ENCODE peak calls at places on chromosomes 6 and 20, in ten cellular contexts. D, R, J, E, Y, K, F, H, M and O are unnamed samples.
A peak's percentile ranks its signal among the peaks of the same experiment; 100 is the strongest.

GRCh38 chr20:62808211-62808865 is 3.7 kb downstream of the OGFR start:
- DNase-seq in D (peak; percentile 78), R (peak; percentile 89), J (peak; percentile 62), E (no peak), Y (peak; percentile 86), K (peak; percentile 75), F (no peak), H (peak; percentile 85), M (no peak), O (no peak)

GRCh38 chr6:90406142-90406794 is 109.6 kb upstream of the BACH2 start:
- DNase-seq in D (peak; percentile 65), R (no peak), J (peak; percentile 79), E (no peak), Y (no peak), K (peak; percentile 44), F (no peak), H (no peak), M (no peak), O (no peak)

GRCh38 chr20:51624157-51624731 is 81.7 kb upstream of the NFATC2 start:
- DNase-seq in D (peak; percentile 77), R (peak; percentile 79), J (peak; percentile 79), E (peak; percentile 25), Y (peak; percentile 75), K (peak; percentile 69), F (no peak), H (peak; percentile 67), M (no peak), O (peak; percentile 48)

GRCh38 chr20:51014797-51015722 is 7.8 kb downstream of the KCNG1 start:
- DNase-seq in D (peak; percentile 43), R (peak; percentile 89), J (peak; percentile 63), E (peak; percentile 69), Y (no peak), K (peak; percentile 25), F (no peak), H (peak; percentile 53), M (peak; percentile 25), O (peak; percentile 59)

GRCh38 chr6:110650755-110651154 is 164.5 kb downstream of the CDK19 start:
- DNase-seq in D (no peak), R (no peak), J (no peak), E (no peak), Y (no peak), K (no peak), F (no peak), H (no peak), M (no peak), O (no peak)

GRCh38 chr20:14583413-14583812 is 246.0 kb upstream of the FLRT3 start:
- DNase-seq in D (no peak), R (no peak), J (peak; percentile 76), E (no peak), Y (no peak), K (no peak), F (no peak), H (no peak), M (no peak), O (no peak)

GRCh38 chr6:168611691-168612090 is 170.7 kb downstream of the SMOC2 start:
- DNase-seq in D (no peak), R (no peak), J (no peak), E (no peak), Y (no peak), K (no peak), F (no peak), H (no peak), M (no peak), O (no peak)

GRCh38 chr6:99467509-99468106 is 42.5 kb upstream of the PNISR start:
- DNase-seq in D (no peak), R (peak; percentile 60), J (peak; percentile 41), E (peak; percentile 40), Y (no peak), K (no peak), F (no peak), H (no peak), M (peak; percentile 38), O (peak; percentile 18)

GRCh38 chr20:16271450-16271849 is 301.8 kb downstream of the KIF16B start:
- DNase-seq in D (no peak), R (no peak), J (no peak), E (no peak), Y (no peak), K (no peak), F (no peak), H (no peak), M (no peak), O (no peak)

GRCh38 chr6:13531956-13532355 is 42.4 kb upstream of the SIRT5 start:
- DNase-seq in D (no peak), R (no peak), J (no peak), E (no peak), Y (no peak), K (no peak), F (no peak), H (no peak), M (no peak), O (no peak)

GRCh38 chr6:168468046-168468445 is 27.1 kb downstream of the SMOC2 start:
- DNase-seq in D (no peak), R (no peak), J (no peak), E (no peak), Y (no peak), K (no peak), F (no peak), H (no peak), M (no peak), O (no peak)

GRCh38 chr20:13995086-13995665 is at the start of gene MACROD2:
- DNase-seq in D (no peak), R (peak; percentile 100), J (peak; percentile 97), E (peak; percentile 95), Y (peak; percentile 95), K (peak; percentile 44), F (peak; percentile 89), H (peak; percentile 52), M (peak; percentile 80), O (peak; percentile 98)

GRCh38 chr20:5065489-5066383 is 54.0 kb downstream of the PCNA start:
- DNase-seq in D (no peak), R (peak; percentile 92), J (peak; percentile 99), E (peak; percentile 27), Y (peak; percentile 63), K (peak; percentile 11), F (no peak), H (no peak), M (no peak), O (peak; percentile 18)

GRCh38 chr20:63058696-63059335 is 52.1 kb upstream of the BHLHE23 start:
- DNase-seq in D (no peak), R (no peak), J (no peak), E (no peak), Y (peak; percentile 40), K (no peak), F (no peak), H (no peak), M (no peak), O (no peak)

GRCh38 chr6:118551063-118551672 is 3.1 kb downstream of the PLN start:
- DNase-seq in D (no peak), R (peak; percentile 46), J (peak; percentile 56), E (peak; percentile 56), Y (no peak), K (peak; percentile 6), F (no peak), H (no peak), M (peak; percentile 76), O (peak; percentile 32)

GRCh38 chr6:107973594-107973993 is 15.6 kb upstream of the SEC63 start:
- DNase-seq in D (no peak), R (no peak), J (no peak), E (no peak), Y (no peak), K (no peak), F (no peak), H (no peak), M (no peak), O (peak; percentile 36)

GRCh38 chr6:143236151-143236788 is 175.6 kb downstream of the AIG1 start:
- DNase-seq in D (no peak), R (no peak), J (peak; percentile 7), E (no peak), Y (no peak), K (no peak), F (no peak), H (no peak), M (no peak), O (peak; percentile 6)

GRCh38 chr6:82385961-82386360 is 22.3 kb downstream of the TPBG start:
- DNase-seq in D (no peak), R (no peak), J (peak; percentile 58), E (no peak), Y (no peak), K (no peak), F (no peak), H (no peak), M (no peak), O (no peak)

GRCh38 chr6:16511723-16512584 is 249.3 kb downstream of the ATXN1 start:
- DNase-seq in D (peak; percentile 54), R (no peak), J (no peak), E (no peak), Y (no peak), K (peak; percentile 57), F (no peak), H (peak; percentile 11), M (no peak), O (peak; percentile 58)

GRCh38 chr20:38729767-38730166 is 5.5 kb downstream of the SLC32A1 start:
- DNase-seq in D (no peak), R (no peak), J (no peak), E (no peak), Y (no peak), K (no peak), F (no peak), H (no peak), M (no peak), O (no peak)

GRCh38 chr20:57266251-57267157 is at the start of gene BMP7:
- DNase-seq in D (no peak), R (peak; percentile 24), J (no peak), E (peak; percentile 63), Y (no peak), K (no peak), F (no peak), H (no peak), M (peak; percentile 40), O (no peak)

GRCh38 chr6:152605342-152605741 is 31.8 kb downstream of the SYNE1 start:
- DNase-seq in D (no peak), R (peak; percentile 28), J (no peak), E (no peak), Y (no peak), K (no peak), F (no peak), H (no peak), M (no peak), O (no peak)

GRCh38 chr20:46128310-46129151 is 10.4 kb downstream of the CD40 start:
- DNase-seq in D (no peak), R (peak; percentile 65), J (no peak), E (peak; percentile 32), Y (peak; percentile 59), K (no peak), F (no peak), H (no peak), M (no peak), O (no peak)

GRCh38 chr6:134911532-134911931 is 38.4 kb downstream of the ALDH8A1 start:
- DNase-seq in D (no peak), R (peak; percentile 41), J (peak; percentile 56), E (no peak), Y (no peak), K (no peak), F (no peak), H (no peak), M (no peak), O (no peak)

GRCh38 chr20:7704021-7704420 is 236.2 kb downstream of the HAO1 start:
- DNase-seq in D (no peak), R (no peak), J (no peak), E (peak; percentile 52), Y (no peak), K (no peak), F (no peak), H (no peak), M (no peak), O (no peak)

GRCh38 chr20:18613553-18613952 is 25.7 kb downstream of the DTD1 start:
- DNase-seq in D (no peak), R (no peak), J (peak; percentile 12), E (no peak), Y (no peak), K (peak; percentile 29), F (no peak), H (no peak), M (no peak), O (no peak)

GRCh38 chr6:116220172-116220571 is 33.7 kb downstream of the TSPYL4 start:
- DNase-seq in D (no peak), R (no peak), J (peak; percentile 65), E (peak; percentile 85), Y (no peak), K (no peak), F (no peak), H (no peak), M (peak; percentile 67), O (no peak)

GRCh38 chr6:158040051-158040803 is 58.6 kb downstream of the SYNJ2 start:
- DNase-seq in D (peak; percentile 83), R (peak; percentile 85), J (peak; percentile 72), E (no peak), Y (no peak), K (peak; percentile 57), F (no peak), H (no peak), M (no peak), O (peak; percentile 46)